ENCODE peak calls at places on chromosomes 6 and 20, in four cellular contexts. N is stomach, H is upper lobe of right lung, W is body of pancreas. Q is an unnamed sample. For H3K27me3, the result is how much of the 10 kb centered on the place peaks cover.

GRCh38 chr6:157025459-157025858 is 248.3 kb downstream of the ARID1B start:
- DNase-seq in W (no peak), N (no peak), H (no peak), Q (no peak)

GRCh38 chr6:138162104-138162946 is 586 bp downstream of the ARFGEF3 start:
- DNase-seq in W (peak), N (peak), H (peak), Q (no peak)

GRCh38 chr6:26270903-26271639 is 93.9 kb upstream of the BTN3A2 start:
- DNase-seq in W (no peak), H (peak), N (peak), Q (peak)

GRCh38 chr20:4064118-4064962 is 49.0 kb upstream of the RNF24 start:
- DNase-seq in N (peak), W (peak), H (peak), Q (peak)

GRCh38 chr6:107416179-107416578 is 43.2 kb downstream of the PDSS2 start:
- DNase-seq in W (no peak), H (no peak), N (no peak), Q (no peak)

GRCh38 chr6:684831-685636 is 7.9 kb downstream of the EXOC2 start:
- DNase-seq in N (no peak), H (no peak), W (no peak), Q (no peak)

GRCh38 chr6:157644043-157644810 is 178.8 kb upstream of the SNX9 start:
- DNase-seq in W (no peak), H (no peak), N (no peak), Q (peak)

GRCh38 chr6:125662301-125662700 is 87.1 kb upstream of the HEY2 start:
- DNase-seq in N (no peak), W (no peak), H (no peak), Q (no peak)

GRCh38 chr6:47552319-47552718 is 74.7 kb downstream of the CD2AP start:
- DNase-seq in W (no peak), N (no peak), H (no peak), Q (no peak)

GRCh38 chr6:16102208-16102607 is 26.7 kb upstream of the MYLIP start:
- DNase-seq in H (no peak), W (no peak), N (peak), Q (no peak)

GRCh38 chr6:128367437-128367836 is 153.0 kb downstream of the PTPRK start:
- DNase-seq in W (no peak), H (no peak), N (no peak), Q (no peak)

GRCh38 chr6:141203902-141204575 is 928.7 kb upstream of the GJE1 start:
- DNase-seq in W (no peak), H (no peak), N (no peak), Q (no peak)

GRCh38 chr6:139514819-139515218 is 140.4 kb upstream of the CITED2 start:
- DNase-seq in H (no peak), W (no peak), N (no peak), Q (no peak)

GRCh38 chr20:63854069-63854765 is 7.1 kb upstream of the ABHD16B start:
- DNase-seq in H (no peak), N (no peak), W (no peak), Q (no peak)

GRCh38 chr20:44560229-44560628 is 22.1 kb upstream of the PKIG start:
- DNase-seq in W (no peak), N (no peak), H (no peak), Q (no peak)

GRCh38 chr6:524803-525202 is 132.1 kb downstream of the HUS1B start:
- DNase-seq in H (no peak), N (no peak), W (no peak), Q (no peak)

GRCh38 chr20:45924391-45925261 is 9.9 kb upstream of the PCIF1 start:
- DNase-seq in W (no peak), N (no peak), H (no peak), Q (peak)

GRCh38 chr6:161217631-161218030 is 56.2 kb downstream of the AGPAT4 start:
- DNase-seq in N (no peak), W (no peak), H (no peak), Q (no peak)

GRCh38 chr6:16064687-16065086 is 64.2 kb upstream of the MYLIP start:
- DNase-seq in H (no peak), N (no peak), W (no peak), Q (no peak)

GRCh38 chr6:21752054-21752811 is 158.7 kb downstream of the SOX4 start:
- DNase-seq in N (no peak), W (no peak), H (no peak), Q (no peak)

GRCh38 chr6:16576391-16577368 is 184.6 kb downstream of the ATXN1 start:
- DNase-seq in H (no peak), W (no peak), N (no peak), Q (no peak)

GRCh38 chr6:92942549-92942948 is 476.8 kb downstream of the EPHA7 start:
- DNase-seq in N (no peak), W (no peak), H (no peak), Q (no peak)

GRCh38 chr6:2141644-2142290 is 103.6 kb downstream of the GMDS start:
- DNase-seq in W (no peak), H (no peak), N (no peak), Q (no peak)

GRCh38 chr20:63260943-63261807 is 6.9 kb upstream of the NKAIN4 start:
- DNase-seq in W (no peak), N (no peak), H (no peak), Q (no peak)

GRCh38 chr6:127858992-127859391 is 41.9 kb downstream of the THEMIS start:
- DNase-seq in W (no peak), H (no peak), N (no peak), Q (no peak)

DNA sequence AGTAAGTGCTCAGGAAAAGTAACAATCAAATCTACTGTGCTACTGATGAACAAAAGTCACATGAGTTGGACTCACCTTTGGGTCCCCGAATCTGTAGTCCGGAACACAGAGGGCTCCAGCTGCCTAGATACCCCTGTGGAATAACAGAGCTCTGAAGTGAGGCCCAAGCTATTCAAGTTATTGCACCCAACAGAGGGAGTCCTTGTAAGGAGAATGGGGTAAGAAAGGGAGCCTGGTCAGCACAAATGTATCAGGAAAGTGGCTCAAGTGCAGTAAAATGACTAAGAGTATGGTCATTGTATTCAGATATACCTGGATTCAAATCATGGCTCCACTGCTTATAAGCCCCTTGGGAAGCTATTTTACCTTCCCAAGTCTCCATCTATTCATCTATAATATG is 20.9 kb downstream of the EDN1 start:
- DNase-seq in H (no peak), N (no peak), W (no peak), Q (no peak)
- TF ChIP-seq CTCF in H (peak), N (no peak), W (peak), Q (no peak)

GRCh38 chr20:53978497-53978896 is 91.9 kb downstream of the BCAS1 start:
- DNase-seq in W (no peak), H (no peak), N (no peak), Q (no peak)

GRCh38 chr20:53974785-53975555 is 95.4 kb downstream of the BCAS1 start:
- DNase-seq in W (no peak), N (no peak), H (no peak), Q (no peak)

GRCh38 chr20:53975761-53976160 is 94.6 kb downstream of the BCAS1 start:
- DNase-seq in H (no peak), W (no peak), N (no peak), Q (no peak)

GRCh38 chr20:53980101-53980500 is 90.3 kb downstream of the BCAS1 start:
- DNase-seq in H (no peak), N (no peak), W (no peak), Q (no peak)

DNA sequence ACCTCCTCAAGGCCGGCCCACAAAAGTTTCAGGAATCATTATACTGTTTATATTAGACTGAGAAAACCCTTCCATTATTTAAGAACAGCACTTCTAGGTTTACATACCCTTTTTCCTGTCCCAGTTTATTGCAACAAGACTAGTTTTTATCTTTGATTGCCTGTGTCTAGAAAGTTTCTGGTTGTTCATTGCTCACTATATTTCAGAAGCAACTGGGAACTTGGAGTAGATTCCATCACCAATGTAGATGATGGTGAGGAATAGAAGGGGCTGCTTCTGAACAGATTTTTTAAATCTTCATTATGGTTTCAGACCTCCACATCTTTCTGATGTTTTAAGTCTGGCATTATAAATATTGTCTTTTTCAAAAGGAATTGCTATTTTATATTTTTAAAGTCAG is 93.0 kb downstream of the BCAS1 start:
- DNase-seq in W (no peak), N (no peak), H (no peak), Q (no peak)
- H3K27me3 ChIP-seq in W (under half), N (under half), H (under half), Q (under half)

DNA sequence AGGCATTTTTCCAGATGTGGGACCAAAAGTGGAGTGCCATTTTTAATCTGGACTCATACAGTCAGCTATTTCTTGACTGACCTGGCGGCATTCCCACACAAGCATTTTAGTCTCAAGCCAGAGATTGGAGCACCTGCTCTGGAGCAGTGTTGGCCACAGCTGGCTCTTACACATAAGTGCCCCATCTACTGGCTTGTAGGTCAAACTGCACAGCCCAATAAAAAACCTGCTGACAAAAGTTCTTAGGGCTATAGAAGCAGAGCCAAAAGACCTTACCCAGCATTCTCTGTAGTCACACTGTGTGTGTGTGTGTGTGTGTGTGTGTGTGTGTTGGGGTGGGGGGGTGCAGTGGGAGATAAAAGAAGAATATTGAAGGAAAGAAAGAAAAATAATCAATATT is 38.6 kb upstream of the SENP6 start:
- DNase-seq in W (no peak), H (no peak), N (no peak), Q (no peak)
- TF ChIP-seq CTCF in W (no peak), H (peak), N (no peak), Q (no peak)

DNA sequence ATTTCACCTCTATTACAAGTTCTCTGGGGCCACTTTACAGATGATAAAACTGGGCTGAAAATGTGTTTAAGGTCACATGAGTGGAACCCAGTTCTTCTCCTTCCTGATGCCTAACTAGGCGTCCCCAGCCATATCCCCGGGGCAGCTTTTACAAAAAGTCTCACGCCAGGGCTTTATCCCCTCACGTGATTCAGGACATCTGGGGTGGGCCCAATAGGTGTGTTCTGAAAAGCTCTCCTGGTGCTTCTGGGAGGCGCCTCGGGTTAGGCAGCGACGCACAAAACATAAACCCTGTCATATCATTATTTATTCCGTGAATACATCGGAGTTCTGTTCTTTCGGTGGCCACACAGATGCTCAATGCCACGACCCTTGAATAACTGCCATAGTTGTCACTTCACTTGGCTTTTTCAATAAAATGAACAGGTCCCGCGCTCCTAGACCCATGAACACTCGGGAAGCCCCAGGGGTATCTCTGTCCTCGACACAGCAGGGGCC is 32.1 kb downstream of the SF3B5 start:
- DNase-seq in W (peak), H (no peak), N (no peak), Q (no peak)
- H3K27me3 ChIP-seq in W (under half), H (under half), N (under half), Q (under half)